ENCODE peak calls at places on chromosomes 1 and 21, in four cellular contexts. B is K562, H is H1, R is HepG2. U is an unnamed sample.

GRCh38 chr1:25208127-25208526 is 24.2 kb downstream of the SYF2 start:
- DNase-seq in B (no peak), H (no peak), R (no peak), U (no peak)

GRCh38 chr1:39900662-39901485 is 843 bp downstream of the MYCL start:
- DNase-seq in R (no peak), H (no peak), B (peak; percentile 52), U (no peak)

GRCh38 chr1:151327903-151328674 is 873 bp upstream of the PI4KB start:
- DNase-seq in R (no peak), H (no peak), B (peak; percentile 38), U (no peak)

GRCh38 chr1:214146523-214146922 is 134.4 kb upstream of the SMYD2 start:
- DNase-seq in H (no peak), R (peak; percentile 43), B (no peak), U (peak; percentile 24)

GRCh38 chr21:46325073-46325912 is 1.3 kb downstream of the PCNT start:
- DNase-seq in R (peak; percentile 35), B (peak; percentile 62), H (peak; percentile 31), U (peak; percentile 59)

GRCh38 chr21:45286671-45287437 is 841 bp downstream of the POFUT2 start:
- DNase-seq in B (peak; percentile 75), R (no peak), H (no peak), U (peak; percentile 20)

GRCh38 chr1:8858112-8858668 is 20.3 kb downstream of the ENO1 start:
- DNase-seq in R (peak; percentile 83), H (no peak), B (no peak), U (peak; percentile 96)

GRCh38 chr1:12617511-12617900 is 504 bp downstream of the DHRS3 start:
- DNase-seq in H (no peak), B (peak; percentile 58), R (peak; percentile 36), U (no peak)

GRCh38 chr21:17660862-17661261 is 48.2 kb upstream of the BTG3 start:
- DNase-seq in H (no peak), R (no peak), B (no peak), U (no peak)

GRCh38 chr1:26408604-26409003 is 2.0 kb upstream of the LIN28A start:
- DNase-seq in R (peak; percentile 46), H (no peak), B (peak; percentile 62), U (peak; percentile 77)

GRCh38 chr1:41712081-41712480 is 206.6 kb downstream of the HIVEP3 start:
- DNase-seq in H (no peak), R (no peak), B (no peak), U (no peak)

GRCh38 chr1:83959824-83960441 is 39.0 kb downstream of the TTLL7 start:
- DNase-seq in H (no peak), B (no peak), R (no peak), U (no peak)

GRCh38 chr1:183349201-183349711 is 68.9 kb downstream of the NMNAT2 start:
- DNase-seq in H (no peak), R (no peak), B (no peak), U (no peak)

GRCh38 chr1:8604041-8604942 is 213.1 kb downstream of the RERE start:
- DNase-seq in B (no peak), R (no peak), H (no peak), U (no peak)

GRCh38 chr1:85580046-85580411 is 532 bp upstream of the CCN1 start:
- DNase-seq in H (no peak), R (peak; percentile 76), B (no peak), U (no peak)

GRCh38 chr21:41398831-41399230 is 27.2 kb upstream of the MX1 start:
- DNase-seq in H (no peak), R (no peak), B (no peak), U (no peak)

GRCh38 chr1:200226268-200226968 is 183.4 kb downstream of the ZNF281 start:
- DNase-seq in R (no peak), H (peak; percentile 33), B (peak; percentile 29), U (peak; percentile 19)

GRCh38 chr1:172089768-172090510 is 248.6 kb downstream of the DNM3 start:
- DNase-seq in H (peak; percentile 57), R (peak; percentile 1), B (no peak), U (peak; percentile 67)

GRCh38 chr1:37006132-37006868 is 28.0 kb downstream of the GRIK3 start:
- DNase-seq in H (no peak), R (no peak), B (no peak), U (no peak)

GRCh38 chr1:205312866-205313680 is 8.5 kb downstream of the NUAK2 start:
- DNase-seq in B (no peak), R (no peak), H (no peak), U (no peak)

GRCh38 chr1:18819211-18819610 is 40.2 kb downstream of the TAS1R2 start:
- DNase-seq in B (no peak), H (no peak), R (no peak), U (no peak)

GRCh38 chr1:91948501-91949355 is 473 bp upstream of the BRDT start:
- DNase-seq in R (no peak), B (peak; percentile 23), H (no peak), U (no peak)

GRCh38 chr1:153260980-153261792 is 1.7 kb downstream of the LORICRIN start:
- DNase-seq in H (no peak), R (no peak), B (peak; percentile 13), U (no peak)
- TF ChIP-seq EZH2 in H (peak; percentile 20), R (no peak), B (no peak), U (peak; percentile 69)

DNA sequence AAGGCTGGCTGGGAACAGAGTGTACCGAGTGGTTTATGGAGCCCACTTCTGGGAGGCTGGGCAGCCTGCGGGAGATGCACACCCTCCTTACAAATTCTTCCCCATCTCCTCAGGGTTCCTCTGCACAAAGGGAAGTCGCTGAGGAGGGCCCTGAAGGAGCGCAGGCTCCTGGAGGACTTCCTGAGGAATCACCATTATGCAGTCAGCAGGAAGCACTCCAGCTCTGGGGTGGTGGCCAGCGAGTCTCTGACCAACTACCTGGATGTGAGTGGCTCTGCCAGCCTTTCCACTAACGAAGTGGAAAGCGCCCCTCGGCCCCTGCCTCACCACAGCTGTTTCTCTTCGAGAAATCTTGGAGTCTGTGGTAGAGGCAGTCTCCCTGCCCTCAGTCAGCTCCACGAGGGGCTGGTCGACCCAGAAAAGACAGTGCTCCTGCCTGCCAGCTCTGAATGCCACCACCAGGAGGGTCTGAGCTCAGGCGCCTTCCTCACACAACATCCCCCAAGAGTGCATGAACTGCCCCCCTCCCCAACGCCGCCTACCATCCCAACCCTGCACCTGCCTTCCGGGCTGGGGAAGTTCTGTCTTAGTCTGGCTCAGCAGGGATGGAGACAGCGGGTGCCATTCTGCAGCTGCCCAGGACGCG is 31.8 kb downstream of the PROK1 start:
- DNase-seq in H (no peak), R (no peak), B (no peak), U (no peak)
- TF ChIP-seq JUN in H (no peak), R (no peak), B (no peak), U (no peak)

GRCh38 chr1:231160851-231161710 is 777 bp upstream of the TRIM67 start:
- DNase-seq in B (no peak), R (no peak), H (no peak), U (no peak)

GRCh38 chr1:231162300-231162969 is 577 bp downstream of the TRIM67 start:
- DNase-seq in H (peak; percentile 34), R (peak; percentile 5), B (peak; percentile 90), U (peak; percentile 34)

GRCh38 chr1:231162970-231163830 is 1.3 kb downstream of the TRIM67 start:
- DNase-seq in H (no peak), B (no peak), R (no peak), U (no peak)

GRCh38 chr1:231159963-231160761 is 1.7 kb upstream of the TRIM67 start:
- DNase-seq in B (peak; percentile 82), R (no peak), H (no peak), U (no peak)

DNA sequence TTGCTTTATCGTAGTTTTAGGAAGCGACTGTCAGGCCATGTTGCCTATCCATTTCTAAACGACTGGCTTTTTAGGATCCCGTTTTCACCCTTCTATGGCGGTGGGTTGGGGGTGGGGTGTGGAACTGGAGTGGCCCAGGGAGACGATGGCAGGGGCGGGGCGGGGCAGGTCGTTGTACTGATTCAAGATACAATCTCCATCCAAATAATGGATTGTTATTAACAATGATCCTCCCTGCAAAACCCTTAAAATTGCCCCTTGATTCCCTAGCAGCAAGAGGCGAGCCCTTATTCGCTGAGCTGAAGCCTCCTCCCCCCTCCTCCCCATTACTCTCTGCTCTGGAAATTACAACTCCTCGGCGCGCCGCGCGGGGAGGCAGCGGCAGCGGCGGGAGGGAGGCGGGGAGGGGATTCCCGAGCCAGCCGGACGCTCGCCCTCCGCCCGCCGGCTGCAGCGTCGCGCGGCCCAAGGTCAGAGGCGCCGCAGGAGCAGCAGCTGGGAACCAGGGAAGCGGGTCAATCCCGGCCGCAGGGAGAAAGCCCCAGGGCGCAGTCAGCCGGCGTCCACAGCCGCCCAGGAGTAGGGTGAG is at the start of gene TRIM67:
- DNase-seq in H (no peak), B (no peak), R (peak; percentile 7), U (peak; percentile 21)
- TF ChIP-seq EZH2 in H (no peak), B (no peak), R (no peak), U (no peak)

GRCh38 chr1:146049436-146049835 is 27.9 kb upstream of the HJV start:
- DNase-seq in B (no peak), R (no peak), H (no peak), U (no peak)

GRCh38 chr1:146046664-146047063 is 25.1 kb upstream of the HJV start:
- DNase-seq in R (no peak), B (no peak), H (no peak), U (no peak)

GRCh38 chr1:146051452-146051852 is 29.9 kb upstream of the HJV start:
- DNase-seq in R (no peak), H (no peak), B (no peak), U (no peak)
- TF ChIP-seq JUN in R (no peak), H (no peak), B (no peak), U (no peak)

GRCh38 chr1:220879090-220879508 is at the start of gene HLX:
- DNase-seq in B (peak; percentile 96), R (no peak), H (no peak), U (peak; percentile 89)
- TF ChIP-seq EZH2 in B (no peak), R (no peak), H (no peak), U (no peak)

DNA sequence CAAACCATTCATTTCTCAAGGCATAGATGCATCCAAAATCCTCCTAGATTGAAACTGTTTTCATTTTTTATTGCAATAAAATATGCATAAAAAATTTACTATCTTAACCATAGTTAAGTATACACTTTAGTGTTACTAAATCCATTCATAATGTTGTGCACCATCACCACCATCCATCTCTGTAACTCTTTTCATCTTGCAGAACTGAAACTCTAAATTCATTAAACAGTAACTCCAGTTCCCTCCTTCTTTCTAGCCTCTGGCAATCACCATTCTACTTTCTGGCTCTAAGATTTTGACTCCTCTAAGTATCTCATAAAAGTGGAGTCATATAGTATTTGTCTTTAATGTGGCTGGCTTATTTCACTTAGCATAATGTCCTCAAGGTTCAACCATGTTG is 236.8 kb downstream of the SMYD3 start:
- DNase-seq in B (no peak), H (no peak), R (no peak), U (no peak)
- TF ChIP-seq JUN in B (no peak), H (no peak), R (no peak), U (no peak)

GRCh38 chr1:90715334-90715733 is 1.8 kb downstream of the BARHL2 start:
- DNase-seq in B (no peak), R (no peak), H (no peak), U (no peak)
- TF ChIP-seq EZH2 in B (no peak), R (no peak), H (no peak), U (no peak)

DNA sequence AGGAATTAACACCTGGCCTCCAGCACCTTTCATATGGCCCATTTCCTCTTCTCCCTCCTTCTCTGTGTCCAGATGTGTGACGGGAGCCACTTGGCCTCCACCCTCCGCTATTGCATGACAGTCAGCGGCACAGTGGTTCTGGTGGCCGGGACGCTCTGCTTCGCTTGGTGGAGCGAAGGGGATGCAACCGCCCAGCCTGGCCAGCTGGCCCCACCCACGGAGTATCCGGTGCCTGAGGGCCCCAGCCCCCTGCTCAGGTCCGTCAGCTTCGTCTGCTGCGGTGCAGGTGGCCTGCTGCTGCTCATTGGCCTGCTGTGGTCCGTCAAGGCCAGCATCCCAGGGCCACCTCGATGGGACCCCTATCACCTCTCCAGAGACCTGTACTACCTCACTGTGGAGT is 5.6 kb downstream of the TMEM61 start:
- DNase-seq in B (no peak), H (no peak), R (no peak), U (no peak)
- TF ChIP-seq JUN in B (no peak), H (no peak), R (no peak), U (no peak)